ENCODE peak calls at places on chromosomes 5 and 9, in ten cellular contexts. B is body of pancreas, M is BE2C, Q is left lung, P is left ventricle myocardium inferior, D is ovary, O is lower lobe of right lung, W is prostate gland, G is GM23338, N is mammary epithelial cell. T is an unnamed sample.

GRCh38 chr9:129946596-129946995 is 96.4 kb downstream of the FNBP1 start:
- DNase-seq in P (no peak), M (no peak), G (no peak), Q (no peak), O (no peak), N (no peak), B (no peak), D (no peak), W (no peak), T (no peak)

GRCh38 chr9:89597711-89598707 is 6.8 kb upstream of the GADD45G start:
- DNase-seq in B (peak; percentile 66), D (peak; percentile 67), Q (no peak), P (no peak), O (no peak), M (peak; percentile 55), G (peak; percentile 85), N (peak; percentile 55), W (peak; percentile 61), T (peak; percentile 67)

GRCh38 chr9:92763721-92764380 is 782 bp downstream of the BICD2 start:
- DNase-seq in O (peak; percentile 68), P (peak; percentile 42), D (no peak), N (no peak), G (peak; percentile 52), Q (peak; percentile 88), B (no peak), M (peak; percentile 67), W (no peak), T (peak; percentile 69)

GRCh38 chr5:123119334-123119986 is 30.4 kb downstream of the PRDM6 start:
- DNase-seq in W (no peak), Q (peak; percentile 65), P (no peak), B (no peak), O (peak; percentile 49), G (peak; percentile 93), D (peak; percentile 28), M (no peak), N (no peak), T (peak; percentile 70)

GRCh38 chr9:81637276-81637675 is 52.1 kb downstream of the TLE1 start:
- DNase-seq in N (no peak), D (no peak), Q (no peak), W (no peak), G (no peak), B (no peak), M (no peak), O (no peak), P (no peak), T (no peak)

GRCh38 chr9:121201045-121201737 is 478 bp downstream of the RAB14 start:
- DNase-seq in P (peak; percentile 53), Q (peak; percentile 92), O (peak; percentile 68), N (peak; percentile 29), M (peak; percentile 53), B (no peak), G (peak; percentile 60), D (no peak), W (peak; percentile 15), T (peak; percentile 55)

GRCh38 chr5:32027717-32028321 is 146.3 kb downstream of the GOLPH3 start:
- DNase-seq in G (peak; percentile 68), M (peak; percentile 22), N (peak; percentile 91), Q (no peak), B (peak; percentile 33), O (no peak), W (peak; percentile 76), D (peak; percentile 79), P (peak; percentile 67), T (no peak)

GRCh38 chr9:79809931-79810330 is 238.2 kb downstream of the TLE4 start:
- DNase-seq in O (no peak), P (no peak), N (peak; percentile 13), G (no peak), D (no peak), B (no peak), M (no peak), Q (no peak), W (no peak), T (no peak)

GRCh38 chr9:28951945-28952344 is 1378.7 kb upstream of the C9orf72 start:
- DNase-seq in Q (no peak), B (no peak), O (no peak), G (no peak), M (peak; percentile 41), W (no peak), N (no peak), P (no peak), D (no peak), T (no peak)

GRCh38 chr5:54324651-54325271 is 14.4 kb upstream of the ARL15 start:
- DNase-seq in M (no peak), O (no peak), G (peak; percentile 46), W (no peak), D (no peak), B (no peak), N (no peak), P (no peak), Q (no peak), T (no peak)

GRCh38 chr5:112109331-112109993 is 309.6 kb downstream of the EPB41L4A start:
- DNase-seq in N (peak; percentile 62), M (peak; percentile 57), W (no peak), P (no peak), Q (no peak), O (peak; percentile 72), G (peak; percentile 56), D (no peak), B (peak; percentile 75), T (no peak)

GRCh38 chr9:121968056-121968455 is 125.1 kb downstream of the TTLL11 start:
- DNase-seq in P (no peak), N (no peak), D (no peak), B (no peak), M (no peak), O (no peak), G (no peak), Q (no peak), W (no peak), T (no peak)

GRCh38 chr5:113230711-113231652 is 203.8 kb downstream of the TSSK1B start:
- DNase-seq in O (no peak), B (no peak), Q (no peak), W (no peak), G (peak; percentile 39), D (no peak), N (peak; percentile 75), P (no peak), M (no peak), T (no peak)

GRCh38 chr5:106288977-106289376 is 1381.8 kb downstream of the EFNA5 start:
- DNase-seq in O (no peak), M (no peak), D (no peak), B (no peak), G (no peak), W (no peak), P (no peak), N (peak; percentile 10), Q (no peak), T (no peak)

GRCh38 chr9:105264380-105264779 is 19.9 kb downstream of the SLC44A1 start:
- DNase-seq in Q (no peak), P (no peak), W (no peak), M (no peak), O (no peak), G (no peak), N (peak; percentile 55), D (no peak), B (no peak), T (no peak)

GRCh38 chr9:100575006-100575405 is 2.9 kb upstream of the CAVIN4 start:
- DNase-seq in W (no peak), B (no peak), Q (no peak), N (no peak), O (no peak), M (no peak), G (no peak), D (no peak), P (no peak), T (no peak)

GRCh38 chr5:132739232-132739631 is 1.9 kb upstream of the KIF3A start:
- DNase-seq in M (no peak), G (no peak), O (no peak), N (no peak), W (no peak), P (no peak), B (no peak), Q (no peak), D (no peak), T (no peak)

GRCh38 chr5:109825450-109825849 is 135.7 kb downstream of the MAN2A1 start:
- DNase-seq in N (no peak), M (no peak), D (no peak), O (no peak), W (no peak), B (no peak), G (no peak), P (no peak), Q (no peak), T (no peak)

GRCh38 chr5:5487961-5488360 is 65.5 kb downstream of the ICE1 start:
- DNase-seq in B (no peak), N (peak; percentile 3), Q (no peak), G (no peak), W (no peak), P (no peak), M (no peak), D (no peak), O (no peak), T (no peak)
- H3K36me3 ChIP-seq in B (peaks cover 5% of the 10 kb centered on the region), N (peaks cover 10% of the 10 kb centered on the region), Q (peaks cover 45% of the 10 kb centered on the region), G (peaks cover 3% of the 10 kb centered on the region), W (no peaks in the 10 kb centered on the region), P (peaks cover 51% of the 10 kb centered on the region), M (peaks cover 8% of the 10 kb centered on the region), D (no peaks in the 10 kb centered on the region), O (peaks cover 64% of the 10 kb centered on the region), T (peaks cover 10% of the 10 kb centered on the region)

GRCh38 chr9:135088979-135089847 is 1.7 kb downstream of the OLFM1 start:
- DNase-seq in Q (peak; percentile 55), B (no peak), M (no peak), P (no peak), O (no peak), G (no peak), N (no peak), W (no peak), D (no peak), T (no peak)
- H3K4me3 ChIP-seq in Q (peak overlapping the region; percentile 29), B (no peak overlapping the region), M (peak overlapping the region; percentile 81), P (peak overlapping the region; percentile 67), O (peak overlapping the region; percentile 52), G (peak overlapping the region; percentile 69), N (no peak overlapping the region), W (no peak overlapping the region), D (no peak overlapping the region), T (no peak overlapping the region)

DNA sequence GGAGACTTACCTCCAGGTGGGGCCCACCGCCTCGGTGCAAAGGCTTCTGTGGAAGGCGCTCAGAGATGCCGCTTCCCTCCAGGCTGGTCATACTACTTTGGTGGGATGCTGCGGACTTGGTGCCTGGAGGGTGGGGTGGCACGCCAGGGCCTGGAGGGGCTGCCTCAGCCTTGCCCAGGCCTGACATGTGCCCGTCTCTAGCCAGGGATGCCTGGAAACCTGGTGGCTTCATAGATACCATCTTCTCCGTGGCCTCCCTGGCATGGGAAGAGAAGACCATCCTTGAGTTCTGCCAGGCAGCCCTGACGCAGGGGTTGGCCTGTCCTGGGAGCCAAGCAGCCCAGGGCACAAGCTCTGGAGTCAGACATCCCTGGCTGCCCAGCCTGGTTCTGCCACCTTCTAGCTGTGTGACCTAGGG is 28.3 kb downstream of the ORM2 start:
- DNase-seq in Q (no peak), N (no peak), G (no peak), B (no peak), D (no peak), M (no peak), P (no peak), W (no peak), O (no peak), T (no peak)
- H3K36me3 ChIP-seq in Q (peaks cover 100% of the 10 kb centered on the region), N (peaks cover 3% of the 10 kb centered on the region), G (peaks cover 29% of the 10 kb centered on the region), B (peaks cover 25% of the 10 kb centered on the region), D (no peaks in the 10 kb centered on the region), M (no peaks in the 10 kb centered on the region), P (peaks cover 92% of the 10 kb centered on the region), W (peaks cover 11% of the 10 kb centered on the region), O (peaks cover 93% of the 10 kb centered on the region), T (peaks cover 32% of the 10 kb centered on the region)

DNA sequence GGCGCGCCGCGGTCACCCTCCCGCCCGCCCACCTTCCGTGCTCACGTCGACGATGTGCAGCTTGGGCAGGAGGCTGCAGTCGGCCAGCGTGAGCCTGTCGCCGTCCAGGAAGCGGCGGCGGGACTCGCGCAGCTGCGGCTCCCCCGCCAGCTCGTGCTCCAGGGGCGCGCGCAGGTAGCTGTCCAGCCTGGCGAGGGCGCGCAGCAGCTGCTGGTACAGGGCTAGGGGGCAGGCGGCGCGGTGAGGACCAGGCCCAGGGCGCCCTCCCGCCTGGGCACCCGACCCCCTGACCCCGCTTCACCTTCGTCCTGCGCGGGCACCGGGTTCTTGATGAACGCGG is 1.5 kb downstream of the CLIC3 start:
- DNase-seq in N (no peak), B (no peak), O (no peak), G (peak; percentile 74), P (no peak), Q (no peak), W (no peak), D (no peak), M (no peak), T (no peak)
- H3K4me3 ChIP-seq in N (no peak overlapping the region), B (no peak overlapping the region), O (peak overlapping the region; percentile 55), G (peak overlapping the region; percentile 55), P (peak overlapping the region; percentile 74), Q (peak overlapping the region; percentile 26), W (no peak overlapping the region), D (no peak overlapping the region), M (no peak overlapping the region), T (no peak overlapping the region)